ENCODE peak calls at places on chromosome 17, in five cellular contexts. H is naive B cell; W is heart right ventricle; Y is hepatic stellate cell; G is naive thymus-derived CD8-positive, alpha-beta T cell. I is an unnamed sample.

GRCh38 chr17:70171159-70171558 is 1.8 kb downstream of the KCNJ2 start:
- DNase-seq in Y (no peak), H (no peak), W (no peak), G (no peak), I (no peak)

GRCh38 chr17:48613862-48614694 is 1.0 kb downstream of the HOXB8 start:
- DNase-seq in Y (no peak), H (no peak), G (no peak), W (no peak), I (no peak)

GRCh38 chr17:50630524-50631194 is 4.0 kb upstream of the ABCC3 start:
- DNase-seq in W (peak), H (peak), Y (no peak), G (peak), I (no peak)

GRCh38 chr17:58006563-58006923 is 503 bp downstream of the SRSF1 start:
- DNase-seq in H (peak), G (peak), Y (peak), W (peak), I (no peak)

GRCh38 chr17:13321932-13322701 is 279.6 kb downstream of the HS3ST3A1 start:
- DNase-seq in H (no peak), Y (no peak), G (no peak), W (no peak), I (no peak)

GRCh38 chr17:29394761-29395160 is 4.6 kb downstream of the TAOK1 start:
- DNase-seq in Y (no peak), W (no peak), G (no peak), H (no peak), I (no peak)

GRCh38 chr17:79529661-79530081 is 81.2 kb downstream of the RBFOX3 start:
- DNase-seq in H (no peak), Y (no peak), G (no peak), W (no peak), I (no peak)

GRCh38 chr17:78108726-78109488 is 19.6 kb downstream of the TMC6 start:
- DNase-seq in H (no peak), W (no peak), Y (no peak), G (no peak), I (no peak)

GRCh38 chr17:77541995-77542394 is 401.2 kb downstream of the SEC14L1 start:
- DNase-seq in H (no peak), Y (no peak), W (no peak), G (no peak), I (no peak)

GRCh38 chr17:63222655-63223054 is 223.5 kb downstream of the CYB561 start:
- DNase-seq in W (no peak), Y (no peak), H (no peak), G (no peak), I (no peak)

GRCh38 chr17:43560461-43561427 is 14.6 kb upstream of the ETV4 start:
- DNase-seq in H (no peak), Y (no peak), W (no peak), G (no peak), I (no peak)

GRCh38 chr17:9051561-9051960 is 30.3 kb downstream of the NTN1 start:
- DNase-seq in H (no peak), Y (no peak), W (no peak), G (no peak), I (no peak)

GRCh38 chr17:39740357-39741111 is 2.8 kb downstream of the GRB7 start:
- DNase-seq in G (no peak), H (no peak), Y (peak), W (no peak), I (no peak)

GRCh38 chr17:76446449-76447231 is 6.3 kb downstream of the UBE2O start:
- DNase-seq in H (no peak), W (no peak), G (no peak), Y (peak), I (no peak)

GRCh38 chr17:69175812-69176517 is 34.3 kb upstream of the ABCA6 start:
- DNase-seq in Y (peak), W (no peak), G (no peak), H (no peak), I (peak)

I was measured in BJ.